ENCODE peak calls at places on chromosomes 4 and X, in ten cellular contexts. X, Z, Q, F, L, P, W, Y, C and T are unnamed samples.

GRCh38 chr4:83113429-83113786 is 1.1 kb downstream of the PLAC8 start:
- DNase-seq in X (no peak), Z (no peak), Q (no peak), F (no peak), L (no peak), P (no peak), W (no peak), Y (no peak), C (no peak), T (no peak)

GRCh38 chr4:8906668-8906970 is 35.0 kb upstream of the HMX1 start:
- DNase-seq in X (no peak), Z (no peak), Q (no peak), F (no peak), L (no peak), P (no peak), W (no peak), Y (no peak), C (peak; percentile 34), T (no peak)

GRCh38 chr4:89469930-89470375 is 162.4 kb upstream of the GPRIN3 start:
- DNase-seq in X (no peak), Z (no peak), Q (no peak), F (no peak), L (no peak), P (no peak), W (peak; percentile 25), Y (peak; percentile 98), C (no peak), T (peak; percentile 12)

GRCh38 chr4:13248621-13249298 is 235.4 kb downstream of the RAB28 start:
- DNase-seq in X (no peak), Z (no peak), Q (no peak), F (no peak), L (peak; percentile 32), P (no peak), W (no peak), Y (peak; percentile 6), C (no peak), T (no peak)

GRCh38 chr4:75916091-75916661 is 13.9 kb upstream of the PPEF2 start:
- DNase-seq in X (no peak), Z (no peak), Q (peak; percentile 59), F (peak; percentile 30), L (peak; percentile 49), P (no peak), W (peak; percentile 44), Y (peak; percentile 89), C (no peak), T (peak; percentile 52)

GRCh38 chrX:146409528-146409927 is 400.0 kb upstream of the CXorf51B start:
- DNase-seq in X (no peak), Z (no peak), Q (no peak), F (no peak), L (no peak), P (no peak), W (no peak), Y (no peak), C (no peak), T (no peak)

GRCh38 chrX:8864151-8864550 is 63.0 kb upstream of the FAM9A start:
- DNase-seq in X (no peak), Z (no peak), Q (no peak), F (no peak), L (peak; percentile 25), P (no peak), W (no peak), Y (no peak), C (no peak), T (no peak)

GRCh38 chrX:68232206-68232605 is 201.1 kb downstream of the OPHN1 start:
- DNase-seq in X (no peak), Z (no peak), Q (no peak), F (no peak), L (no peak), P (no peak), W (no peak), Y (no peak), C (no peak), T (no peak)

GRCh38 chr4:184620208-184620867 is 28.9 kb downstream of the CASP3 start:
- DNase-seq in X (no peak), Z (no peak), Q (no peak), F (no peak), L (no peak), P (no peak), W (no peak), Y (no peak), C (no peak), T (no peak)

GRCh38 chr4:120293341-120293740 is 226.7 kb upstream of the MAD2L1 start:
- DNase-seq in X (no peak), Z (no peak), Q (no peak), F (no peak), L (no peak), P (no peak), W (no peak), Y (no peak), C (no peak), T (no peak)

GRCh38 chr4:147334478-147334877 is 146.4 kb upstream of the EDNRA start:
- DNase-seq in X (no peak), Z (no peak), Q (no peak), F (no peak), L (no peak), P (no peak), W (peak; percentile 4), Y (peak; percentile 86), C (no peak), T (no peak)

GRCh38 chr4:41215155-41215554 is 813 bp upstream of the APBB2 start:
- DNase-seq in X (no peak), Z (no peak), Q (no peak), F (peak; percentile 28), L (no peak), P (no peak), W (no peak), Y (no peak), C (no peak), T (no peak)

GRCh38 chr4:41215969-41216293 is 1.6 kb upstream of the APBB2 start:
- DNase-seq in X (no peak), Z (no peak), Q (no peak), F (no peak), L (no peak), P (no peak), W (peak; percentile 21), Y (no peak), C (no peak), T (no peak)

GRCh38 chr4:41217020-41217333 is 2.6 kb upstream of the APBB2 start:
- DNase-seq in X (no peak), Z (no peak), Q (no peak), F (no peak), L (no peak), P (no peak), W (no peak), Y (no peak), C (no peak), T (no peak)

GRCh38 chr4:41217373-41217772 is 3.0 kb upstream of the APBB2 start:
- DNase-seq in X (no peak), Z (no peak), Q (no peak), F (no peak), L (no peak), P (no peak), W (no peak), Y (no peak), C (no peak), T (no peak)

GRCh38 chr4:41216294-41217019 is 2.1 kb upstream of the APBB2 start:
- DNase-seq in X (peak; percentile 70), Z (no peak), Q (peak; percentile 85), F (peak; percentile 83), L (peak; percentile 78), P (peak; percentile 87), W (peak; percentile 87), Y (peak; percentile 57), C (peak; percentile 86), T (peak; percentile 92)
- TF ChIP-seq CTCF in X (peak; percentile 39), Z (peak; percentile 7), Q (no peak), F (peak; percentile 27), L (peak; percentile 36), P (no peak), W (peak; percentile 23), Y (peak; percentile 31), C (peak; percentile 44), T (peak; percentile 61)

GRCh38 chr4:19063662-19064061 is 1042.1 kb upstream of the LCORL start:
- DNase-seq in X (no peak), Z (no peak), Q (no peak), F (no peak), L (peak; percentile 21), P (no peak), W (no peak), Y (no peak), C (no peak), T (no peak)
- H3K9me3 ChIP-seq in X (no peaks in the 10 kb centered on the region), Z (peaks cover 5% of the 10 kb centered on the region), Q (no peaks in the 10 kb centered on the region), F (no peaks in the 10 kb centered on the region), L (peaks cover 8% of the 10 kb centered on the region), P (peaks cover 9% of the 10 kb centered on the region), W (no peaks in the 10 kb centered on the region), Y (no peaks in the 10 kb centered on the region), C (no peaks in the 10 kb centered on the region), T (no peaks in the 10 kb centered on the region)

GRCh38 chr4:41432889-41433288 is 105.1 kb upstream of the LIMCH1 start:
- DNase-seq in X (no peak), Z (no peak), Q (no peak), F (no peak), L (peak; percentile 71), P (no peak), W (peak; percentile 57), Y (peak; percentile 8), C (no peak), T (no peak)

GRCh38 chr4:41437264-41437566 is 100.7 kb upstream of the LIMCH1 start:
- DNase-seq in X (no peak), Z (no peak), Q (no peak), F (no peak), L (peak; percentile 57), P (no peak), W (no peak), Y (no peak), C (no peak), T (no peak)

GRCh38 chr4:41436365-41437263 is 101.3 kb upstream of the LIMCH1 start:
- DNase-seq in X (no peak), Z (no peak), Q (no peak), F (no peak), L (no peak), P (no peak), W (no peak), Y (no peak), C (no peak), T (no peak)

GRCh38 chr4:41433361-41433760 is 104.6 kb upstream of the LIMCH1 start:
- DNase-seq in X (no peak), Z (no peak), Q (no peak), F (no peak), L (no peak), P (no peak), W (no peak), Y (no peak), C (no peak), T (no peak)

GRCh38 chr4:41435509-41435908 is 102.4 kb upstream of the LIMCH1 start:
- DNase-seq in X (no peak), Z (no peak), Q (no peak), F (no peak), L (no peak), P (no peak), W (no peak), Y (no peak), C (no peak), T (no peak)
- H3K4me1 ChIP-seq in X (peaks cover 39% of the 10 kb centered on the region), Z (peaks cover 42% of the 10 kb centered on the region), Q (no peaks in the 10 kb centered on the region), F (no peaks in the 10 kb centered on the region), L (peaks cover 50% of the 10 kb centered on the region), P (no peaks in the 10 kb centered on the region), W (peaks cover 93% of the 10 kb centered on the region), Y (no peaks in the 10 kb centered on the region), C (peaks cover 25% of the 10 kb centered on the region), T (peaks cover 13% of the 10 kb centered on the region)

DNA sequence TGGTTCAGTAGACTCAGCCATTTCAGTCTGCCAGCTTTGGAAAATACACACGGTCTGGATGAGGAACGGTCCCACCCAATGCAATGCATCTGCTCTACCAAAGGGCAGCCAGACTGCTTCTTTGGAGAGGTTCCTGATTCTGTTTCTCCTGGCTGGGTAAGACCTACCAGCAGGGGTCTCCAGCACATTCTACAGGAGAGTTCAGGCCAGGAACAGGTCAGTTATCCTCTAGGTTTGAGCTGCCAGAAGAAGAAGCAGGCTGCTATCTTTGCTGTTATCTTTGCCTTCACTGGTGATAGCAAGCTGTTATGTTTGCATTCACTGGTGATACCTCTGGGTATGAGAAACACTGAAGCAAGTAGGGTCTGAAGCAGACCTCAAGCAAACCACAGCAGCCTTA is 45.5 kb upstream of the PBDC1 start:
- DNase-seq in X (no peak), Z (no peak), Q (no peak), F (no peak), L (no peak), P (no peak), W (no peak), Y (no peak), C (no peak), T (peak; percentile 23)
- TF ChIP-seq CTCF in X (no peak), Z (no peak), Q (no peak), F (no peak), L (no peak), P (no peak), W (no peak), Y (no peak), C (no peak), T (no peak)